ENCODE peak calls at places on chromosomes 4 and X, in nine cellular contexts. O is K562, Q is GM23248, S is trophoblast cell, K is HCT116, Z is GM23338, X is OCI-LY7, B is GM12878, F is mammary epithelial cell. D is an unnamed sample.

GRCh38 chr4:69832326-69833030 is 27.5 kb downstream of the SULT1E1 start:
- DNase-seq in O (no peak), Q (no peak), S (peak; percentile 10), K (no peak), Z (no peak), X (no peak), B (no peak), F (no peak), D (no peak)

GRCh38 chrX:26871967-26872366 is 591.2 kb downstream of the PPP4R3C start:
- DNase-seq in O (no peak), Q (no peak), S (no peak), K (no peak), Z (no peak), X (no peak), B (no peak), F (no peak), D (no peak)

GRCh38 chr4:77358315-77358928 is 201.4 kb downstream of the CCNG2 start:
- DNase-seq in O (peak; percentile 58), Q (peak; percentile 71), S (peak; percentile 63), K (peak; percentile 16), Z (peak; percentile 73), X (peak; percentile 42), B (no peak), F (peak; percentile 37), D (peak; percentile 6)

GRCh38 chrX:1767026-1767425 is 152.2 kb downstream of the ASMT start:
- DNase-seq in O (no peak), Q (no peak), S (no peak), K (no peak), Z (peak; percentile 41), X (no peak), B (no peak), F (no peak), D (no peak)

GRCh38 chr4:33407496-33407895 is 2687.3 kb downstream of the PCDH7 start:
- DNase-seq in O (no peak), Q (no peak), S (peak; percentile 96), K (no peak), Z (peak; percentile 14), X (no peak), B (no peak), F (no peak), D (peak; percentile 1)

GRCh38 chrX:94871640-94872039 is 1197.6 kb downstream of the FAM133A start:
- DNase-seq in O (no peak), Q (no peak), S (no peak), K (no peak), Z (no peak), X (no peak), B (no peak), F (no peak), D (no peak)

GRCh38 chr4:2041234-2042130 is 17.6 kb upstream of the NAT8L start:
- DNase-seq in O (peak; percentile 95), Q (peak; percentile 86), S (peak; percentile 77), K (peak; percentile 67), Z (peak; percentile 97), X (peak; percentile 80), B (peak; percentile 34), F (peak; percentile 60), D (peak; percentile 77)

GRCh38 chrX:103254171-103254824 is 657 bp downstream of the TCEAL8 start:
- DNase-seq in O (peak; percentile 37), Q (peak; percentile 59), S (peak; percentile 32), K (peak; percentile 48), Z (peak; percentile 95), X (peak; percentile 73), B (peak; percentile 3), F (peak; percentile 51), D (no peak)

GRCh38 chr4:23938796-23939195 is 48.9 kb upstream of the PPARGC1A start:
- DNase-seq in O (no peak), Q (no peak), S (no peak), K (no peak), Z (no peak), X (no peak), B (no peak), F (no peak), D (no peak)

GRCh38 chr4:6909970-6910339 is 329 bp downstream of the TBC1D14 start:
- DNase-seq in O (peak; percentile 81), Q (peak; percentile 60), S (no peak), K (no peak), Z (peak; percentile 47), X (no peak), B (no peak), F (no peak), D (no peak)

GRCh38 chr4:26108024-26108423 is 194.0 kb downstream of the SMIM20 start:
- DNase-seq in O (peak; percentile 35), Q (no peak), S (no peak), K (no peak), Z (peak; percentile 9), X (no peak), B (no peak), F (no peak), D (no peak)

GRCh38 chr4:15912961-15913630 is 25.4 kb downstream of the FGFBP1 start:
- DNase-seq in O (no peak), Q (peak; percentile 11), S (peak; percentile 91), K (no peak), Z (no peak), X (no peak), B (no peak), F (no peak), D (no peak)

GRCh38 chr4:81211956-81212355 is 3.1 kb downstream of the PRKG2 start:
- DNase-seq in O (no peak), Q (peak; percentile 30), S (no peak), K (no peak), Z (no peak), X (no peak), B (no peak), F (no peak), D (no peak)

GRCh38 chr4:82217986-82218715 is 155.6 kb downstream of the HNRNPD start:
- DNase-seq in O (no peak), Q (peak; percentile 28), S (no peak), K (peak; percentile 10), Z (peak; percentile 54), X (peak; percentile 28), B (no peak), F (no peak), D (no peak)

GRCh38 chrX:22699591-22700091 is 300.1 kb upstream of the DDX53 start:
- DNase-seq in O (no peak), Q (peak; percentile 87), S (no peak), K (no peak), Z (no peak), X (no peak), B (no peak), F (no peak), D (no peak)

GRCh38 chr4:24690436-24690835 is 104.9 kb upstream of the SOD3 start:
- DNase-seq in O (no peak), Q (peak; percentile 60), S (no peak), K (no peak), Z (no peak), X (no peak), B (no peak), F (no peak), D (no peak)

GRCh38 chrX:45479196-45479834 is 278.6 kb upstream of the DIPK2B start:
- DNase-seq in O (no peak), Q (peak; percentile 86), S (peak; percentile 51), K (peak; percentile 56), Z (no peak), X (no peak), B (no peak), F (peak; percentile 89), D (peak; percentile 68)

GRCh38 chrX:110132450-110133114 is 129.7 kb downstream of the TMEM164 start:
- DNase-seq in O (no peak), Q (peak; percentile 27), S (no peak), K (no peak), Z (no peak), X (no peak), B (no peak), F (no peak), D (no peak)

GRCh38 chr4:8861576-8862279 is 9.9 kb downstream of the HMX1 start:
- DNase-seq in O (no peak), Q (no peak), S (no peak), K (no peak), Z (peak; percentile 68), X (no peak), B (no peak), F (no peak), D (no peak)

GRCh38 chr4:169263791-169264392 is 6.9 kb downstream of the SH3RF1 start:
- DNase-seq in O (no peak), Q (no peak), S (no peak), K (no peak), Z (no peak), X (no peak), B (no peak), F (no peak), D (no peak)
- H3K4me2 ChIP-seq in O (no peak overlapping the region), Q (no peak overlapping the region), S (no peak overlapping the region), K (no peak overlapping the region), Z (no peak overlapping the region), X (no peak overlapping the region), B (peak overlapping the region; percentile 38), F (no peak overlapping the region), D (no peak overlapping the region)

GRCh38 chrX:10397349-10397748 is 223.0 kb downstream of the MID1 start:
- DNase-seq in O (no peak), Q (no peak), S (no peak), K (no peak), Z (no peak), X (no peak), B (no peak), F (no peak), D (no peak)

GRCh38 chrX:10393241-10393640 is 227.1 kb downstream of the MID1 start:
- DNase-seq in O (no peak), Q (no peak), S (no peak), K (no peak), Z (no peak), X (no peak), B (no peak), F (no peak), D (no peak)

GRCh38 chrX:10395643-10396042 is 224.7 kb downstream of the MID1 start:
- DNase-seq in O (no peak), Q (no peak), S (no peak), K (no peak), Z (no peak), X (no peak), B (no peak), F (no peak), D (no peak)

GRCh38 chrX:10393899-10394298 is 226.5 kb downstream of the MID1 start:
- DNase-seq in O (no peak), Q (no peak), S (no peak), K (no peak), Z (no peak), X (no peak), B (no peak), F (peak; percentile 24), D (no peak)

GRCh38 chrX:10395179-10395578 is 225.2 kb downstream of the MID1 start:
- DNase-seq in O (no peak), Q (peak; percentile 4), S (no peak), K (no peak), Z (no peak), X (no peak), B (no peak), F (no peak), D (no peak)
- H3K4me2 ChIP-seq in O (no peak overlapping the region), Q (no peak overlapping the region), S (no peak overlapping the region), K (no peak overlapping the region), Z (no peak overlapping the region), X (no peak overlapping the region), B (no peak overlapping the region), F (no peak overlapping the region), D (no peak overlapping the region)

GRCh38 chrX:65706041-65706828 is 38.8 kb downstream of the MSN start:
- DNase-seq in O (peak; percentile 21), Q (peak; percentile 83), S (peak; percentile 13), K (no peak), Z (no peak), X (no peak), B (no peak), F (peak; percentile 83), D (peak; percentile 63)
- H3K4me2 ChIP-seq in O (no peak overlapping the region), Q (no peak overlapping the region), S (no peak overlapping the region), K (peak overlapping the region; percentile 12), Z (no peak overlapping the region), X (peak overlapping the region; percentile 29), B (no peak overlapping the region), F (peak overlapping the region; percentile 4), D (peak overlapping the region; percentile 34)

GRCh38 chr4:112589207-112589606 is 47.5 kb downstream of the ZGRF1 start:
- DNase-seq in O (peak; percentile 37), Q (peak; percentile 41), S (no peak), K (peak; percentile 6), Z (no peak), X (no peak), B (no peak), F (peak; percentile 6), D (no peak)
- H3K4me2 ChIP-seq in O (no peak overlapping the region), Q (no peak overlapping the region), S (no peak overlapping the region), K (peak overlapping the region; percentile 44), Z (no peak overlapping the region), X (no peak overlapping the region), B (no peak overlapping the region), F (peak overlapping the region; percentile 16), D (no peak overlapping the region)

D was measured in PC-9.